ENCODE peak calls at places on chromosome 20, in five cellular contexts. X is RWPE2, K is thyroid gland, V is mesendoderm, W is cardiac muscle cell. S is an unnamed sample.

GRCh38 chr20:774016-774679 is 5.8 kb upstream of the SLC52A3 start:
- DNase-seq in W (no peak), X (no peak), V (no peak), K (no peak), S (no peak)

GRCh38 chr20:32153156-32153665 is 43.7 kb downstream of the TM9SF4 start:
- DNase-seq in X (peak; percentile 62), K (no peak), V (no peak), W (no peak), S (no peak)

GRCh38 chr20:6966721-6967120 is 199.2 kb downstream of the BMP2 start:
- DNase-seq in W (no peak), X (no peak), K (no peak), V (no peak), S (no peak)

GRCh38 chr20:5061209-5061608 is 58.5 kb downstream of the PCNA start:
- DNase-seq in X (peak; percentile 86), W (no peak), K (no peak), V (peak; percentile 96), S (no peak)

GRCh38 chr20:32495949-32496348 is 89.2 kb downstream of the NOL4L start:
- DNase-seq in X (peak; percentile 77), W (no peak), K (no peak), V (no peak), S (peak; percentile 17)

GRCh38 chr20:11692567-11692966 is 225.1 kb upstream of the BTBD3 start:
- DNase-seq in K (no peak), X (no peak), W (no peak), V (no peak), S (no peak)

GRCh38 chr20:15061061-15061430 is 723.6 kb upstream of the FLRT3 start:
- DNase-seq in W (no peak), X (no peak), K (no peak), V (no peak), S (no peak)

GRCh38 chr20:39630215-39630614 is 668.1 kb downstream of the DHX35 start:
- DNase-seq in K (no peak), W (no peak), X (no peak), V (no peak), S (no peak)

GRCh38 chr20:48815537-48815936 is 12.3 kb downstream of the PREX1 start:
- DNase-seq in X (no peak), W (no peak), V (no peak), K (no peak), S (no peak)

GRCh38 chr20:1949306-1949705 is 44.6 kb downstream of the PDYN start:
- DNase-seq in V (no peak), X (peak; percentile 7), W (no peak), K (no peak), S (no peak)

GRCh38 chr20:16064991-16065707 is 508.1 kb downstream of the KIF16B start:
- DNase-seq in K (no peak), X (no peak), W (no peak), V (peak; percentile 10), S (no peak)

GRCh38 chr20:12893019-12893418 is 115.8 kb upstream of the SPTLC3 start:
- DNase-seq in X (no peak), K (no peak), W (no peak), V (no peak), S (no peak)

GRCh38 chr20:6959900-6960312 is 192.4 kb downstream of the BMP2 start:
- DNase-seq in W (peak; percentile 1), X (no peak), K (no peak), V (no peak), S (no peak)

GRCh38 chr20:32509639-32510066 is 75.5 kb downstream of the NOL4L start:
- DNase-seq in X (peak; percentile 59), K (no peak), W (no peak), V (no peak), S (peak; percentile 73)

GRCh38 chr20:40650707-40651106 is 38.3 kb downstream of the MAFB start:
- DNase-seq in K (no peak), W (peak; percentile 30), X (no peak), V (no peak), S (no peak)

GRCh38 chr20:1033751-1034419 is 31.8 kb upstream of the RSPO4 start:
- DNase-seq in V (no peak), K (no peak), W (no peak), X (no peak), S (no peak)

GRCh38 chr20:25623225-25623735 is 534 bp downstream of the NANP start:
- DNase-seq in W (peak; percentile 47), X (no peak), K (peak; percentile 58), V (peak; percentile 29), S (peak; percentile 66)

GRCh38 chr20:47347661-47348462 is 8.6 kb downstream of the ZMYND8 start:
- DNase-seq in K (no peak), V (no peak), X (no peak), W (no peak), S (no peak)
- H3K4me3 ChIP-seq in K (no peak overlapping the region), V (no peak overlapping the region), X (no peak overlapping the region), W (no peak overlapping the region), S (no peak overlapping the region)

GRCh38 chr20:63153254-63154221 is 62.4 kb downstream of the YTHDF1 start:
- DNase-seq in W (no peak), V (no peak), X (peak; percentile 75), K (no peak), S (no peak)

GRCh38 chr20:63155266-63156165 is 60.4 kb downstream of the YTHDF1 start:
- DNase-seq in K (no peak), V (no peak), X (peak; percentile 77), W (no peak), S (no peak)

GRCh38 chr20:63152322-63153253 is 63.3 kb downstream of the YTHDF1 start:
- DNase-seq in W (no peak), K (no peak), X (peak; percentile 78), V (no peak), S (no peak)

GRCh38 chr20:63156221-63156671 is 59.7 kb downstream of the YTHDF1 start:
- DNase-seq in W (no peak), K (no peak), V (no peak), X (peak; percentile 70), S (no peak)

GRCh38 chr20:63154395-63154794 is 61.5 kb downstream of the YTHDF1 start:
- DNase-seq in K (no peak), V (no peak), W (no peak), X (peak; percentile 73), S (no peak)
- H3K27me3 ChIP-seq in K (no peaks in the 10 kb centered on the region), V (no peaks in the 10 kb centered on the region), W (peaks cover 35% of the 10 kb centered on the region), X (peaks cover 67% of the 10 kb centered on the region), S (no peaks in the 10 kb centered on the region)

DNA sequence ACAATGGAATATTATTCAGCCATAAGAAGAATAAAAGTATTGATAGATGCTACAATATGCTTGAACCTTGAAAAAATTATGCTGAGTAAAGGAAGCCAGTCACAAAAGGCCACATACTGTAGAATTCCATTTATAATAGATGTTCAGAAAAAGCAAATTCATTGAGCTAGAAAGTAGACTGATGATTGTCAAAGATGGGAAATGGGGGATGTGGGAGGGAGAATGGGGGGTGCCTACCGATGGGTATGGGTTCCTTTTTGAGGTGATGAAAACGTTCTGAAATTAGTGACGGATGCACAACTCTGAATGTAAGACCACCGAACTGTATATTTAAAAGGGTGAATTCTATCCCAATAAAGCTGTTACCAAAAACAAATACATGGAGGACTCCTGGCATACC is 18.4 kb downstream of the UBE2V1 start:
- DNase-seq in X (no peak), W (no peak), K (no peak), V (no peak), S (no peak)
- H3K36me3 ChIP-seq in X (peaks cover 90% of the 10 kb centered on the region), W (peaks cover 10% of the 10 kb centered on the region), K (peaks cover 14% of the 10 kb centered on the region), V (no peaks in the 10 kb centered on the region), S (peaks cover 11% of the 10 kb centered on the region)

DNA sequence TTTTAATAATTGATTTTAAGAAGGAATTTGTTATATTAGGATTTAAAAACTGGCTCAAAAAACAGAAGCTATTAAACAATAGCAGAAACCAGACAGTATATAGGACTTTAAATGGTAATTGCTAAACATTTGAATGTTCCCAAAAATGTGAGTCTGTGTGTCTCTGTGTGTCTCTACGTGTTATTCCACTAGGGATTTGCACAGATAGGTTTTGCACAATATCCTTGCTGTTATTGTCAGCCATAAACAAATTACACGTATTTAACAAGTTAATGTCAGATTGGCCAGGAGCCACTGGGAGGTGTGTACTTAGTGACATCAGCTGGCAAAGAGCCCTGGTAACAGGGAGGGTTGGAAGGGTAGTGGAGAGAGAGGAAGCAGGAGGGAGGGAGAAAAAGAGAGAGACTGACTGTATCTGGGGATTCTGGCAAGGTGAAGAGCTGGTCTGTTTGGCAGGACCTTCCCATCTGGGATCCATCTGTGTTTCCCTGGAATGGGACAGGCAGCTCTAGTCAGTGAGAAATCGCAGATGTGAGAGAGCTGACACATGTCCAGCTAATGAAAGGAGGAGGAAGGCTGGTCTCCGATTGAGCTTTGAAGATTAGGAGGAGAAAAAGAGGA is 72.2 kb downstream of the CBFA2T2 start:
- DNase-seq in K (peak; percentile 80), W (peak; percentile 94), V (peak; percentile 64), X (peak; percentile 92), S (peak; percentile 12)
- H3K4me3 ChIP-seq in K (no peak overlapping the region), W (peak overlapping the region; percentile 24), V (no peak overlapping the region), X (no peak overlapping the region), S (no peak overlapping the region)

DNA sequence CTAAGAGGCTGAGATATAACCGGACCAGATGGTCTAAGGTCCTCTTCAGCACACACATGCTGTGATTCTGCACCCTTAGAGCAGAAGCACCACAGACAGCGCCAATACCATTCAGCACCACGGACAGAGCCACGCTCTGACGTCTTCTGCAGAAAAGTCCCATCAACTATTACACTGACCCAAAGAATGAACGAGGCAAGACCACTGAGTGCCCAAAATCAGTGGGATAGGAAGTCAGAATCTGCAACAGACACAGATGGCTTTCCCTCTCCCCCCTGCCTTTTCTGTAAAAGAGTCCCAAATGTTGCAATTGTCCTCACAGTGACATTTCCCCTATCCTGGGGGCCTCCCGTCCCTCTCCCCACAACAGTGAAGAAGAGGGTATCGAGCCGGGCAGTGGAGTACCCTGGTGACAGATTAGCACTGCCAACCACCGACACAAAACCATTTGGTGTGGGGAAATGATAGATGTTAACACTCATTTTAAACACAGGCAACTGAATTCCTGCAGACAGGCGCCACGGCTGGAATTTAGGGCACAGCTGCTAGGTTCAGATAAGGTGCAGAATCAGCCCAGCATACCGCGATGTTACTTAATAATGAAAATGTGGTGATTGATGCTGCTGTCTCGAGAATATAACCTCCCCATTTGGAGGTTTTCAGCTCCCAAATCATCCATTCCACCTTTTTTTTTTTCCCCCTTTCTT is 66.6 kb upstream of the CTNNBL1 start:
- DNase-seq in V (peak; percentile 72), K (peak; percentile 54), X (no peak), W (peak; percentile 77), S (peak; percentile 74)
- H3K27me3 ChIP-seq in V (no peaks in the 10 kb centered on the region), K (no peaks in the 10 kb centered on the region), X (peaks cover 40% of the 10 kb centered on the region), W (no peaks in the 10 kb centered on the region), S (peaks cover 3% of the 10 kb centered on the region)

DNA sequence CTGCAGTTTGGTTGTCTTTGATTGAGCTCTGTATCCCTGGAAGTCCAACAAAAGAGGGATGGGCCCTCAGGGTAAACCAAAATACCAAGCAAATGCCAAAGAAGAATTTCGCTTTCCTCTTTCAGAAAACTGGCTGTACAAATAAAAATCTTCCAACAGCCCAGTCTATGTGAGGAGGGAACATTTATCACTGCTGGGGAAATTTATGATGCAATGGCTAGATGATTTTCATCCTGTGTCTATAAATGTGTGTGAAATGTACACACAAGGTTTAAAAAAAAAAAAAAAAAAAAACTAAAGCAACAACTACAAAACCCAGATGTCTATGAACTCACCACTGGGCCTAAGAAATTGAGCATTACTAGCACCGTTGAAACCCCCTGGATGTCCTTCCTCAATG is 68.7 kb upstream of the SLC4A11 start:
- DNase-seq in K (no peak), V (no peak), X (no peak), W (peak; percentile 49), S (no peak)
- H3K36me3 ChIP-seq in K (peaks cover 17% of the 10 kb centered on the region), V (peaks cover 7% of the 10 kb centered on the region), X (peaks cover 56% of the 10 kb centered on the region), W (peaks cover 27% of the 10 kb centered on the region), S (peaks cover 8% of the 10 kb centered on the region)

GRCh38 chr20:44182863-44183262 is 4.1 kb downstream of the JPH2 start:
- DNase-seq in X (no peak), W (no peak), K (no peak), V (no peak), S (no peak)
- H3K4me3 ChIP-seq in X (no peak overlapping the region), W (peak overlapping the region; percentile 26), K (no peak overlapping the region), V (no peak overlapping the region), S (no peak overlapping the region)

S was measured in H7.